ENCODE peak calls at places on chromosomes 16 and 17, in five cellular contexts. One of them, this sample, is unnamed.

GRCh38 chr16:54937673-54938350 is 7.1 kb downstream of the IRX5 start:
- DNase-seq in uterus: no peak
- DNase-seq in NB4: no peak
- DNase-seq in stomach: no peak
- DNase-seq in IMR-90: no peak
- DNase-seq in this sample: no peak

GRCh38 chr17:44203731-44204452 is 4.2 kb upstream of the ATXN7L3 start:
- DNase-seq in uterus: no peak
- DNase-seq in NB4: peak
- DNase-seq in stomach: no peak
- DNase-seq in IMR-90: peak
- DNase-seq in this sample: no peak

GRCh38 chr16:73122604-73123386 is 74.9 kb upstream of the ZFHX3 start:
- DNase-seq in uterus: peak
- DNase-seq in NB4: no peak
- DNase-seq in stomach: no peak
- DNase-seq in IMR-90: no peak
- DNase-seq in this sample: no peak

GRCh38 chr17:80101946-80102706 is 745 bp downstream of the GAA start:
- DNase-seq in uterus: no peak
- DNase-seq in NB4: peak
- DNase-seq in stomach: no peak
- DNase-seq in IMR-90: peak
- DNase-seq in this sample: no peak

GRCh38 chr16:13108126-13108525 is 206.7 kb downstream of the SHISA9 start:
- DNase-seq in uterus: no peak
- DNase-seq in NB4: no peak
- DNase-seq in stomach: no peak
- DNase-seq in IMR-90: no peak
- DNase-seq in this sample: no peak

GRCh38 chr16:681746-682427 is 1.7 kb downstream of the STUB1 start:
- DNase-seq in uterus: no peak
- DNase-seq in NB4: no peak
- DNase-seq in stomach: no peak
- DNase-seq in IMR-90: no peak
- DNase-seq in this sample: no peak

GRCh38 chr17:43832168-43832975 is 574 bp downstream of the MPP3 start:
- DNase-seq in uterus: peak
- DNase-seq in NB4: no peak
- DNase-seq in stomach: peak
- DNase-seq in IMR-90: peak
- DNase-seq in this sample: peak

GRCh38 chr16:75443301-75443700 is 10.0 kb upstream of the CFDP1 start:
- DNase-seq in uterus: no peak
- DNase-seq in NB4: no peak
- DNase-seq in stomach: no peak
- DNase-seq in IMR-90: peak
- DNase-seq in this sample: no peak

GRCh38 chr16:87762620-87763019 is 3.2 kb downstream of the KLHDC4 start:
- DNase-seq in uterus: no peak
- DNase-seq in NB4: no peak
- DNase-seq in stomach: no peak
- DNase-seq in IMR-90: no peak
- DNase-seq in this sample: no peak

GRCh38 chr17:36980281-36980761 is 31.6 kb downstream of the AATF start:
- DNase-seq in uterus: no peak
- DNase-seq in NB4: no peak
- DNase-seq in stomach: no peak
- DNase-seq in IMR-90: peak
- DNase-seq in this sample: no peak

GRCh38 chr16:54931757-54932660 is 1.3 kb downstream of the IRX5 start:
- DNase-seq in uterus: no peak
- DNase-seq in NB4: peak
- DNase-seq in stomach: no peak
- DNase-seq in IMR-90: no peak
- DNase-seq in this sample: no peak

GRCh38 chr16:88856122-88856827 is 472 bp downstream of the GALNS start:
- DNase-seq in uterus: peak
- DNase-seq in NB4: no peak
- DNase-seq in stomach: no peak
- DNase-seq in IMR-90: no peak
- DNase-seq in this sample: no peak

GRCh38 chr16:23504453-23505179 is 5.7 kb downstream of the GGA2 start:
- DNase-seq in uterus: peak
- DNase-seq in NB4: peak
- DNase-seq in stomach: peak
- DNase-seq in IMR-90: peak
- DNase-seq in this sample: peak

GRCh38 chr17:75098861-75099260 is 10.9 kb upstream of the ARMC7 start:
- DNase-seq in uterus: no peak
- DNase-seq in NB4: no peak
- DNase-seq in stomach: no peak
- DNase-seq in IMR-90: no peak
- DNase-seq in this sample: no peak

GRCh38 chr17:7580631-7581554 is 1.5 kb downstream of the CD68 start:
- DNase-seq in uterus: no peak
- DNase-seq in NB4: no peak
- DNase-seq in stomach: no peak
- DNase-seq in IMR-90: no peak
- DNase-seq in this sample: no peak

GRCh38 chr16:76910931-76911330 is 280.1 kb upstream of the MON1B start:
- DNase-seq in uterus: no peak
- DNase-seq in NB4: peak
- DNase-seq in stomach: no peak
- DNase-seq in IMR-90: peak
- DNase-seq in this sample: no peak

GRCh38 chr16:61435356-61435755 is 600.9 kb downstream of the CDH8 start:
- DNase-seq in uterus: no peak
- DNase-seq in NB4: no peak
- DNase-seq in stomach: no peak
- DNase-seq in IMR-90: no peak
- DNase-seq in this sample: no peak

GRCh38 chr16:51839697-51840462 is 688.8 kb upstream of the SALL1 start:
- DNase-seq in uterus: no peak
- DNase-seq in NB4: no peak
- DNase-seq in stomach: no peak
- DNase-seq in IMR-90: peak
- DNase-seq in this sample: no peak

GRCh38 chr17:75864448-75864871 is 9.3 kb upstream of the WBP2 start:
- DNase-seq in uterus: peak
- DNase-seq in NB4: peak
- DNase-seq in stomach: peak
- DNase-seq in IMR-90: peak
- DNase-seq in this sample: peak

GRCh38 chr16:17211797-17212196 is 259.0 kb downstream of the XYLT1 start:
- DNase-seq in uterus: no peak
- DNase-seq in NB4: peak
- DNase-seq in stomach: no peak
- DNase-seq in IMR-90: no peak
- DNase-seq in this sample: no peak

GRCh38 chr17:50972579-50972978 is 106.4 kb upstream of the TOB1 start:
- DNase-seq in uterus: no peak
- DNase-seq in NB4: no peak
- DNase-seq in stomach: no peak
- DNase-seq in IMR-90: no peak
- DNase-seq in this sample: no peak

GRCh38 chr17:73420897-73421296 is 109.1 kb upstream of the CDC42EP4 start:
- DNase-seq in uterus: no peak
- DNase-seq in NB4: peak
- DNase-seq in stomach: no peak
- DNase-seq in IMR-90: peak
- DNase-seq in this sample: peak

GRCh38 chr17:50596191-50597037 is 35.9 kb downstream of the CACNA1G start:
- DNase-seq in uterus: no peak
- DNase-seq in NB4: no peak
- DNase-seq in stomach: no peak
- DNase-seq in IMR-90: no peak
- DNase-seq in this sample: no peak

GRCh38 chr17:41667280-41668008 is 21.2 kb upstream of the EIF1 start:
- DNase-seq in uterus: no peak
- DNase-seq in NB4: peak
- DNase-seq in stomach: no peak
- DNase-seq in IMR-90: no peak
- DNase-seq in this sample: no peak

GRCh38 chr17:40320771-40321501 is 12.0 kb downstream of the RARA start:
- DNase-seq in uterus: peak
- DNase-seq in NB4: no peak
- DNase-seq in stomach: no peak
- DNase-seq in IMR-90: no peak
- DNase-seq in this sample: no peak
- TF ChIP-seq POLR2A in uterus: peak
- TF ChIP-seq POLR2A in NB4: no peak
- TF ChIP-seq POLR2A in stomach: no peak
- TF ChIP-seq POLR2A in IMR-90: no peak
- TF ChIP-seq POLR2A in this sample: peak

GRCh38 chr17:48625502-48626201 is 506 bp downstream of the HOXB9 start:
- DNase-seq in uterus: no peak
- DNase-seq in NB4: peak
- DNase-seq in stomach: peak
- DNase-seq in IMR-90: no peak
- DNase-seq in this sample: no peak
- TF ChIP-seq POLR2A in uterus: peak
- TF ChIP-seq POLR2A in NB4: peak
- TF ChIP-seq POLR2A in stomach: no peak
- TF ChIP-seq POLR2A in IMR-90: no peak
- TF ChIP-seq POLR2A in this sample: no peak

GRCh38 chr16:11726008-11726407 is 16.6 kb downstream of the TXNDC11 start:
- DNase-seq in uterus: no peak
- DNase-seq in NB4: no peak
- DNase-seq in stomach: peak
- DNase-seq in IMR-90: no peak
- DNase-seq in this sample: no peak
- TF ChIP-seq POLR2A in uterus: no peak
- TF ChIP-seq POLR2A in NB4: no peak
- TF ChIP-seq POLR2A in stomach: no peak
- TF ChIP-seq POLR2A in IMR-90: no peak
- TF ChIP-seq POLR2A in this sample: no peak

DNA sequence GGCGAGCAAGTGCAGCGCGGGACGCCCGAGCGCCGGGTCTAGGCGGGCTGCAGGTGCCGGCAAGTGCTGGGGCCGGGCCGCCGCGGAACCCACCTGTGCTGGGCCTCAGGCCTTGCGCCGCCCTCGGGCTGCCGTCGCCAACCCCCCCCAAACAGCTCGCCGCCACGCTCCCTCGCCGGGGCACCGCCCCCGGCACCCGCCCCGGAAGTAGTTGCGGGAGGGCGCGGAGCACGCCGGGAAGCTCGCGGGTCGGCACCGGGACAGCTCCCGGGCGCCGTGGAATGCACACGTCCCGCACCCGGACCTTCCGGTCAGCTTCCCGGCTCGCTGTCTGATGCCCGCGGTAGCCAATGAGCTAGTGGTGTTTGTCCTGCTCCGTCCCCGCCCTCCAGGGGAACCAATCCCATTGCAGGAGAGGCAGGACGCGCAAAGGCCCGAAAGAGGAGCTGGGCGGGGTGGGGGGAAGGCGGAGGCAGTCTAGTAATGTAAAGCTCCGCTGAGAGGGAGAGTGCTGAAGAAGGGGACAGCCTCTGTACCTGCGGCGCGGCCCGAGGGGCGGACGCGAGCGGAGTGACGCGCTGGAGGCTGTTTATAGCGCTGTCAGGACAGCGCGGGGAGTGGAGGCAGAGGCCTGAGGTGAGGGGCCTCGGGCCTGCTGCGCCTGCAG is at the start of the genes ANKS3 and DNAAF8:
- DNase-seq in uterus: peak
- DNase-seq in NB4: peak
- DNase-seq in stomach: peak
- DNase-seq in IMR-90: peak
- DNase-seq in this sample: peak
- TF ChIP-seq POLR2A in uterus: peak
- TF ChIP-seq POLR2A in NB4: peak
- TF ChIP-seq POLR2A in stomach: no peak
- TF ChIP-seq POLR2A in IMR-90: no peak
- TF ChIP-seq POLR2A in this sample: peak

DNA sequence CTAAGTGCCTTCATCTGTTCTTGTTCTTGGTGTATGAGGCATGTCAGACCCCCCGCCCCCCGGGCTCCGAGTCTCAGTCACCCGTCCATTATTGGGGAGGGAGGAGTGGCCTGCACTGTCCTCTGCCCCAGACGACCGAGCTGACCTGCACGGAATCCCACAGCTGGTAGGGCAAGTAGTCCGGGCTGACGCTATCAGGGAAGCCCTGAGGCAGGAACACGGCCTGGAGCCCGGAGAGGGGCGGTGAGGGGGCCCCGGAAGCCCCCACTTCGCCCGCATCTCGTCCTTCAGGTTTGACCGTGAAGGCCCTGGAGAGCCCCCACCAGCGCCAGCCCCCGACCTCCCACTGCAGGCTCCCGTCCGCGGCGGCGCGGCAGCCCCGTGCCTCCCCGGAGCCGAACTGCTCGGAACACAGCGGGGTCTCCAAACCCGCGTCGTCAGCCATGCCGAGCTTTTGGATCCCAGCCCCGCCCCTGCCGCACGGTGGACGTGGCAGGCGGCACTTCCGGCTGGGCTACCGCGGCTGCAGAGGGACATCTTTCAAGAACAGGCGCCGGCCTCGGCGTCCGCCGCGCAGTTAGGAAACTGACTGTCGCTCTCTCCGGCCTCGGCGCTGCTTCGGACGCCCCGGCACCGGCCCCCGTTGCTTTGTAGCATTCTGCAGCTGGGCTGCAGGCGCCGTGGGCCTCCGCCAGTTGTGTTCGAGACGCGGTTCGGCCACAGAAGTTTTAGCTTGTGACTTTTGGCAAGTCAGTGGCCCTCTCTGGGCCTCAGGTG is at the start of gene RUSF1:
- DNase-seq in uterus: peak
- DNase-seq in NB4: peak
- DNase-seq in stomach: peak
- DNase-seq in IMR-90: peak
- DNase-seq in this sample: peak
- TF ChIP-seq POLR2A in uterus: peak
- TF ChIP-seq POLR2A in NB4: peak
- TF ChIP-seq POLR2A in stomach: no peak
- TF ChIP-seq POLR2A in IMR-90: peak
- TF ChIP-seq POLR2A in this sample: peak